ENCODE peak calls at places on chromosomes 6 and 20, in nine cellular contexts. One of them, this sample, is unnamed.

GRCh38 chr20:19495905-19496703 is 262.0 kb upstream of the RIN2 start:
- DNase-seq in OCI-LY7: no peak
- DNase-seq in tibial artery: peak; percentile 28
- DNase-seq in NCI-H1048: no peak
- DNase-seq in HEK293T: no peak
- DNase-seq in NCI-H524: no peak
- DNase-seq in amniotic stem cell: no peak
- DNase-seq in HFFc6: peak; percentile 59
- DNase-seq in GF-D8: no peak
- DNase-seq in this sample: no peak

GRCh38 chr6:133644548-133644947 is 244.4 kb upstream of the TCF21 start:
- DNase-seq in tibial artery: no peak
- DNase-seq in GF-D8: no peak
- DNase-seq in NCI-H1048: no peak
- DNase-seq in amniotic stem cell: no peak
- DNase-seq in HFFc6: no peak
- DNase-seq in HEK293T: no peak
- DNase-seq in NCI-H524: no peak
- DNase-seq in OCI-LY7: no peak
- DNase-seq in this sample: no peak

GRCh38 chr20:4563534-4563933 is 158.2 kb upstream of the PRND start:
- DNase-seq in amniotic stem cell: peak; percentile 33
- DNase-seq in NCI-H1048: no peak
- DNase-seq in HEK293T: peak; percentile 22
- DNase-seq in tibial artery: no peak
- DNase-seq in NCI-H524: no peak
- DNase-seq in OCI-LY7: no peak
- DNase-seq in HFFc6: peak; percentile 76
- DNase-seq in GF-D8: no peak
- DNase-seq in this sample: peak; percentile 9

GRCh38 chr6:15287670-15288069 is 41.8 kb downstream of the JARID2 start:
- DNase-seq in NCI-H524: no peak
- DNase-seq in HFFc6: no peak
- DNase-seq in OCI-LY7: peak; percentile 64
- DNase-seq in GF-D8: peak; percentile 41
- DNase-seq in amniotic stem cell: no peak
- DNase-seq in HEK293T: no peak
- DNase-seq in NCI-H1048: no peak
- DNase-seq in tibial artery: no peak
- DNase-seq in this sample: no peak

GRCh38 chr6:4451101-4451500 is 315.7 kb upstream of the ECI2 start:
- DNase-seq in GF-D8: no peak
- DNase-seq in HFFc6: no peak
- DNase-seq in NCI-H524: no peak
- DNase-seq in NCI-H1048: no peak
- DNase-seq in amniotic stem cell: no peak
- DNase-seq in tibial artery: no peak
- DNase-seq in OCI-LY7: no peak
- DNase-seq in HEK293T: no peak
- DNase-seq in this sample: no peak

GRCh38 chr6:37820713-37821069 is 1.2 kb downstream of the ZFAND3 start:
- DNase-seq in HEK293T: no peak
- DNase-seq in amniotic stem cell: no peak
- DNase-seq in GF-D8: no peak
- DNase-seq in NCI-H1048: no peak
- DNase-seq in HFFc6: no peak
- DNase-seq in NCI-H524: no peak
- DNase-seq in tibial artery: no peak
- DNase-seq in OCI-LY7: peak; percentile 14
- DNase-seq in this sample: no peak

GRCh38 chr6:72784581-72784980 is 162.7 kb downstream of the KCNQ5 start:
- DNase-seq in amniotic stem cell: peak; percentile 30
- DNase-seq in OCI-LY7: no peak
- DNase-seq in NCI-H1048: no peak
- DNase-seq in HFFc6: peak; percentile 82
- DNase-seq in HEK293T: no peak
- DNase-seq in tibial artery: no peak
- DNase-seq in GF-D8: no peak
- DNase-seq in NCI-H524: no peak
- DNase-seq in this sample: peak; percentile 31

GRCh38 chr6:85516168-85516567 is 66.3 kb downstream of the NT5E start:
- DNase-seq in GF-D8: no peak
- DNase-seq in NCI-H1048: no peak
- DNase-seq in HEK293T: no peak
- DNase-seq in HFFc6: no peak
- DNase-seq in OCI-LY7: no peak
- DNase-seq in tibial artery: no peak
- DNase-seq in amniotic stem cell: no peak
- DNase-seq in NCI-H524: no peak
- DNase-seq in this sample: peak; percentile 45

GRCh38 chr6:162728177-162728571 is 400 bp downstream of the PACRG start:
- DNase-seq in NCI-H1048: no peak
- DNase-seq in amniotic stem cell: no peak
- DNase-seq in tibial artery: no peak
- DNase-seq in NCI-H524: no peak
- DNase-seq in HFFc6: no peak
- DNase-seq in GF-D8: no peak
- DNase-seq in HEK293T: no peak
- DNase-seq in OCI-LY7: no peak
- DNase-seq in this sample: no peak

GRCh38 chr6:116438590-116439448 is 22.4 kb upstream of the CALHM6 start:
- DNase-seq in OCI-LY7: no peak
- DNase-seq in GF-D8: peak; percentile 29
- DNase-seq in NCI-H1048: no peak
- DNase-seq in tibial artery: no peak
- DNase-seq in NCI-H524: no peak
- DNase-seq in amniotic stem cell: no peak
- DNase-seq in HFFc6: no peak
- DNase-seq in HEK293T: no peak
- DNase-seq in this sample: no peak

GRCh38 chr6:151357758-151358436 is 33.5 kb downstream of the ZBTB2 start:
- DNase-seq in GF-D8: no peak
- DNase-seq in tibial artery: no peak
- DNase-seq in HFFc6: no peak
- DNase-seq in HEK293T: no peak
- DNase-seq in NCI-H524: no peak
- DNase-seq in NCI-H1048: no peak
- DNase-seq in amniotic stem cell: no peak
- DNase-seq in OCI-LY7: no peak
- DNase-seq in this sample: no peak

GRCh38 chr6:10690651-10691445 is 3.6 kb downstream of the C6orf52 start:
- DNase-seq in tibial artery: no peak
- DNase-seq in amniotic stem cell: no peak
- DNase-seq in HEK293T: no peak
- DNase-seq in NCI-H1048: no peak
- DNase-seq in GF-D8: peak; percentile 64
- DNase-seq in OCI-LY7: no peak
- DNase-seq in HFFc6: no peak
- DNase-seq in NCI-H524: no peak
- DNase-seq in this sample: no peak

GRCh38 chr6:29685718-29686326 is 4.9 kb upstream of the ZFP57 start:
- DNase-seq in HEK293T: no peak
- DNase-seq in NCI-H524: no peak
- DNase-seq in tibial artery: no peak
- DNase-seq in amniotic stem cell: no peak
- DNase-seq in GF-D8: no peak
- DNase-seq in OCI-LY7: no peak
- DNase-seq in NCI-H1048: no peak
- DNase-seq in HFFc6: no peak
- DNase-seq in this sample: no peak

GRCh38 chr6:162184465-162184864 is 543.1 kb downstream of the PRKN start:
- DNase-seq in OCI-LY7: no peak
- DNase-seq in NCI-H524: no peak
- DNase-seq in NCI-H1048: no peak
- DNase-seq in GF-D8: no peak
- DNase-seq in amniotic stem cell: no peak
- DNase-seq in HFFc6: no peak
- DNase-seq in HEK293T: no peak
- DNase-seq in tibial artery: no peak
- DNase-seq in this sample: no peak

GRCh38 chr6:2162089-2162465 is 83.3 kb downstream of the GMDS start:
- DNase-seq in HFFc6: no peak
- DNase-seq in GF-D8: no peak
- DNase-seq in amniotic stem cell: no peak
- DNase-seq in HEK293T: no peak
- DNase-seq in NCI-H1048: no peak
- DNase-seq in tibial artery: no peak
- DNase-seq in OCI-LY7: no peak
- DNase-seq in NCI-H524: no peak
- DNase-seq in this sample: no peak

GRCh38 chr6:169417101-169417500 is 163.5 kb upstream of the THBS2 start:
- DNase-seq in amniotic stem cell: no peak
- DNase-seq in tibial artery: no peak
- DNase-seq in HFFc6: no peak
- DNase-seq in HEK293T: no peak
- DNase-seq in OCI-LY7: no peak
- DNase-seq in NCI-H524: no peak
- DNase-seq in GF-D8: no peak
- DNase-seq in NCI-H1048: no peak
- DNase-seq in this sample: no peak

GRCh38 chr20:47785900-47786762 is 850 bp upstream of the SULF2 start:
- DNase-seq in tibial artery: peak; percentile 64
- DNase-seq in amniotic stem cell: peak; percentile 72
- DNase-seq in GF-D8: no peak
- DNase-seq in HFFc6: peak; percentile 18
- DNase-seq in OCI-LY7: no peak
- DNase-seq in NCI-H524: peak; percentile 95
- DNase-seq in NCI-H1048: no peak
- DNase-seq in HEK293T: peak; percentile 64
- DNase-seq in this sample: peak; percentile 51

GRCh38 chr20:47311967-47312681 is 44.4 kb downstream of the ZMYND8 start:
- DNase-seq in GF-D8: no peak
- DNase-seq in NCI-H1048: no peak
- DNase-seq in tibial artery: no peak
- DNase-seq in OCI-LY7: no peak
- DNase-seq in HFFc6: no peak
- DNase-seq in HEK293T: no peak
- DNase-seq in amniotic stem cell: no peak
- DNase-seq in NCI-H524: no peak
- DNase-seq in this sample: no peak

GRCh38 chr6:21003780-21004541 is 469.7 kb downstream of the CDKAL1 start:
- DNase-seq in tibial artery: no peak
- DNase-seq in HFFc6: peak; percentile 13
- DNase-seq in NCI-H1048: no peak
- DNase-seq in GF-D8: no peak
- DNase-seq in amniotic stem cell: no peak
- DNase-seq in NCI-H524: peak; percentile 58
- DNase-seq in HEK293T: no peak
- DNase-seq in OCI-LY7: peak; percentile 27
- DNase-seq in this sample: no peak

GRCh38 chr6:130366011-130366963 is at the start of gene TMEM200A:
- DNase-seq in OCI-LY7: no peak
- DNase-seq in amniotic stem cell: peak; percentile 57
- DNase-seq in tibial artery: peak; percentile 51
- DNase-seq in HEK293T: peak; percentile 62
- DNase-seq in GF-D8: no peak
- DNase-seq in NCI-H1048: no peak
- DNase-seq in HFFc6: peak; percentile 36
- DNase-seq in NCI-H524: peak; percentile 35
- DNase-seq in this sample: no peak

GRCh38 chr20:58854638-58855471 is 2.3 kb downstream of the GNAS start:
- DNase-seq in amniotic stem cell: no peak
- DNase-seq in HFFc6: no peak
- DNase-seq in tibial artery: no peak
- DNase-seq in NCI-H1048: no peak
- DNase-seq in NCI-H524: peak; percentile 39
- DNase-seq in OCI-LY7: no peak
- DNase-seq in HEK293T: no peak
- DNase-seq in GF-D8: no peak
- DNase-seq in this sample: no peak

GRCh38 chr6:33390173-33390572 is 1.4 kb upstream of the KIFC1 start:
- DNase-seq in NCI-H1048: no peak
- DNase-seq in OCI-LY7: no peak
- DNase-seq in HEK293T: no peak
- DNase-seq in amniotic stem cell: no peak
- DNase-seq in GF-D8: no peak
- DNase-seq in HFFc6: no peak
- DNase-seq in tibial artery: no peak
- DNase-seq in NCI-H524: no peak
- DNase-seq in this sample: no peak

GRCh38 chr6:127267742-127268588 is 1.3 kb downstream of the RNF146 start:
- DNase-seq in NCI-H1048: no peak
- DNase-seq in tibial artery: no peak
- DNase-seq in amniotic stem cell: peak; percentile 11
- DNase-seq in HFFc6: no peak
- DNase-seq in GF-D8: no peak
- DNase-seq in HEK293T: no peak
- DNase-seq in NCI-H524: no peak
- DNase-seq in OCI-LY7: peak; percentile 13
- DNase-seq in this sample: peak; percentile 25

GRCh38 chr6:34273242-34273805 is 24.5 kb upstream of the SMIM29 start:
- DNase-seq in HEK293T: no peak
- DNase-seq in NCI-H524: no peak
- DNase-seq in amniotic stem cell: no peak
- DNase-seq in GF-D8: peak; percentile 99
- DNase-seq in OCI-LY7: peak; percentile 31
- DNase-seq in tibial artery: peak; percentile 50
- DNase-seq in NCI-H1048: no peak
- DNase-seq in HFFc6: no peak
- DNase-seq in this sample: no peak

GRCh38 chr20:25294459-25295385 is 46.8 kb downstream of the PYGB start:
- DNase-seq in amniotic stem cell: no peak
- DNase-seq in OCI-LY7: peak; percentile 77
- DNase-seq in HEK293T: peak; percentile 84
- DNase-seq in NCI-H1048: no peak
- DNase-seq in GF-D8: no peak
- DNase-seq in HFFc6: peak; percentile 38
- DNase-seq in tibial artery: peak; percentile 41
- DNase-seq in NCI-H524: peak; percentile 77
- DNase-seq in this sample: no peak

GRCh38 chr20:55514498-55514897 is 490.8 kb downstream of the CBLN4 start:
- DNase-seq in HFFc6: no peak
- DNase-seq in amniotic stem cell: no peak
- DNase-seq in NCI-H1048: no peak
- DNase-seq in GF-D8: no peak
- DNase-seq in OCI-LY7: no peak
- DNase-seq in tibial artery: no peak
- DNase-seq in HEK293T: no peak
- DNase-seq in NCI-H524: no peak
- DNase-seq in this sample: no peak

GRCh38 chr20:32877507-32877906 is 18.8 kb downstream of the EFCAB8 start:
- DNase-seq in OCI-LY7: no peak
- DNase-seq in tibial artery: no peak
- DNase-seq in NCI-H524: no peak
- DNase-seq in HFFc6: peak; percentile 12
- DNase-seq in GF-D8: no peak
- DNase-seq in NCI-H1048: no peak
- DNase-seq in amniotic stem cell: no peak
- DNase-seq in HEK293T: no peak
- DNase-seq in this sample: no peak

GRCh38 chr6:82371799-82372508 is 8.3 kb downstream of the TPBG start:
- DNase-seq in NCI-H524: no peak
- DNase-seq in HFFc6: peak; percentile 33
- DNase-seq in NCI-H1048: no peak
- DNase-seq in GF-D8: no peak
- DNase-seq in HEK293T: no peak
- DNase-seq in OCI-LY7: no peak
- DNase-seq in amniotic stem cell: no peak
- DNase-seq in tibial artery: no peak
- DNase-seq in this sample: no peak